ENCODE peak calls at places on chromosome 2, in seven cellular contexts. Z is activated CD8-positive, alpha-beta T cell treated with anti-CD3 and anti-CD28 coated beads for 36 hours; U is GM23338; P is tibial nerve; I is psoas muscle; L is sigmoid colon; X is A549. J is an unnamed sample.

GRCh38 chr2:113224647-113225046 is 50.9 kb downstream of the PSD4 start:
- DNase-seq in Z (no peak), U (no peak), P (no peak), I (no peak), L (no peak), X (no peak), J (no peak)

GRCh38 chr2:20444113-20444992 is 2.5 kb upstream of the RHOB start:
- DNase-seq in Z (no peak), U (peak), P (peak), I (no peak), L (peak), X (no peak), J (no peak)

GRCh38 chr2:233039217-233040173 is 7.0 kb downstream of the NEU2 start:
- DNase-seq in Z (no peak), U (no peak), P (no peak), I (no peak), L (peak), X (no peak), J (no peak)

GRCh38 chr2:239021651-239022436 is 174.0 kb downstream of the TWIST2 start:
- DNase-seq in Z (no peak), U (no peak), P (no peak), I (no peak), L (peak), X (no peak), J (no peak)

GRCh38 chr2:96549466-96549785 is 12.9 kb downstream of the ARID5A start:
- DNase-seq in Z (no peak), U (no peak), P (no peak), I (no peak), L (peak), X (no peak), J (no peak)

GRCh38 chr2:121088251-121089004 is 196.6 kb downstream of the TFCP2L1 start:
- DNase-seq in Z (no peak), U (no peak), P (peak), I (peak), L (no peak), X (no peak), J (no peak)

GRCh38 chr2:124699001-124699565 is 674.0 kb downstream of the CNTNAP5 start:
- DNase-seq in Z (no peak), U (no peak), P (no peak), I (no peak), L (no peak), X (no peak), J (no peak)

GRCh38 chr2:175935289-175936181 is 66.5 kb downstream of the LNPK start:
- DNase-seq in Z (no peak), U (no peak), P (no peak), I (no peak), L (no peak), X (no peak), J (no peak)

GRCh38 chr2:20398956-20399567 is 47.8 kb upstream of the RHOB start:
- DNase-seq in Z (no peak), U (no peak), P (no peak), I (no peak), L (peak), X (no peak), J (no peak)

GRCh38 chr2:39666489-39667141 is 898 bp downstream of the TMEM178A start:
- DNase-seq in Z (no peak), U (peak), P (no peak), I (no peak), L (no peak), X (peak), J (no peak)

GRCh38 chr2:129709956-129710598 is 269.4 kb upstream of the RAB6C start:
- DNase-seq in Z (no peak), U (no peak), P (no peak), I (no peak), L (no peak), X (no peak), J (no peak)

GRCh38 chr2:44655401-44655864 is 286.1 kb upstream of the SIX3 start:
- DNase-seq in Z (no peak), U (no peak), P (no peak), I (no peak), L (no peak), X (no peak), J (no peak)

GRCh38 chr2:202149155-202149762 is 76.2 kb downstream of the KIAA2012 start:
- DNase-seq in Z (no peak), U (peak), P (peak), I (peak), L (peak), X (no peak), J (no peak)

GRCh38 chr2:23757686-23758433 is 169.1 kb downstream of the ATAD2B start:
- DNase-seq in Z (no peak), U (no peak), P (no peak), I (no peak), L (no peak), X (peak), J (no peak)

GRCh38 chr2:132977812-132978529 is 308.0 kb upstream of the LYPD1 start:
- DNase-seq in Z (no peak), U (no peak), P (no peak), I (no peak), L (no peak), X (no peak), J (no peak)

GRCh38 chr2:219856602-219857001 is 229.2 kb downstream of the SLC4A3 start:
- DNase-seq in Z (no peak), U (no peak), P (no peak), I (no peak), L (no peak), X (no peak), J (no peak)

GRCh38 chr2:105634198-105634597 is 110.5 kb upstream of the NCK2 start:
- DNase-seq in Z (no peak), U (no peak), P (no peak), I (no peak), L (no peak), X (no peak), J (no peak)

GRCh38 chr2:239276813-239277193 is 124.0 kb downstream of the HDAC4 start:
- DNase-seq in Z (peak), U (no peak), P (no peak), I (no peak), L (no peak), X (no peak), J (no peak)

GRCh38 chr2:175366814-175367213 is 185.3 kb upstream of the ATP5MC3 start:
- DNase-seq in Z (peak), U (peak), P (peak), I (no peak), L (no peak), X (peak), J (no peak)

GRCh38 chr2:241372376-241372992 is 16.4 kb downstream of the FARP2 start:
- DNase-seq in Z (no peak), U (no peak), P (no peak), I (no peak), L (no peak), X (no peak), J (no peak)

GRCh38 chr2:181895788-181896187 is 4.3 kb downstream of the ITPRID2 start:
- DNase-seq in Z (no peak), U (no peak), P (no peak), I (no peak), L (no peak), X (no peak), J (no peak)

GRCh38 chr2:181891258-181891965 is at the start of gene ITPRID2:
- DNase-seq in Z (peak), U (peak), P (peak), I (peak), L (peak), X (peak), J (peak)

GRCh38 chr2:181894381-181894780 is 2.9 kb downstream of the ITPRID2 start:
- DNase-seq in Z (no peak), U (no peak), P (no peak), I (no peak), L (no peak), X (no peak), J (no peak)

GRCh38 chr2:181892795-181893435 is 1.4 kb downstream of the ITPRID2 start:
- DNase-seq in Z (no peak), U (no peak), P (no peak), I (no peak), L (no peak), X (peak), J (no peak)

GRCh38 chr2:181891966-181892794 is 650 bp downstream of the ITPRID2 start:
- DNase-seq in Z (peak), U (peak), P (peak), I (peak), L (peak), X (peak), J (peak)
- TF ChIP-seq CTCF in Z (peak), U (peak), P (no peak), I (peak), L (no peak), X (no peak), J (peak)

GRCh38 chr2:74532222-74532621 is 2.5 kb downstream of the HTRA2 start:
- DNase-seq in Z (no peak), U (no peak), P (no peak), I (no peak), L (no peak), X (peak), J (no peak)
- TF ChIP-seq CTCF in Z (no peak), U (no peak), P (peak), I (no peak), L (no peak), X (peak), J (peak)

DNA sequence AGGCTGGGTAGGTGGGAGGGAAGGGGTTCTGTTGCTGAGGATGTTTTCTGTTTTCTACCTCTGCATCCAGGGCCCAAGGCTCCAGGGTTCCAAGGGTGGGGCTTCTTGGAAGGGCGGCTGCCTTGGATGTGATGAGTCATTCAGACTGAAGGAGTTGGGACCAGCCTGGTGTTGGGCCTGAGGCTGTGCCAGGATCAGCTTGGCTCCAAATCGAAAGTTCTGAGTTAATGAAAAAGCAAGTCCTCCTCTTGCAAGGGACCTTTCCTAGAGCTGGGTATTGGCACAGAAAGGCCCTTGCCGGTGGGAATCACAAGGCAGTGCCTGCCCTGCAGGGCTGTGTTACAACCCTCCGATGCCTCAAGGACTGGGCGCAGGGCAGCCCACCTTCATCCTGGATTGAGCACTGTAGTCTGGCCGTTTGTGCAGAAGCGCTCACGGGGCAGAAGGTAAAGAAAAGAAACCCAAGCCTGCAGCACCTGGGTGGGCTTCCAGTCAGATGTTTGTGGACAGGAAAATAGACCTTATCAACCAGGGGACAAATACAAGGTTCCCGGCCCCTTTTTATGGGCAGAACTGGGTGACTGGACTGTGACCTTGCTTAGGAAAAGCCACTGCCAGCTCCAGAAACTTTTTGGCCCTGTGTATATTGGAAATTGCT is 52.5 kb upstream of the MCFD2 start:
- DNase-seq in Z (no peak), U (no peak), P (peak), I (peak), L (peak), X (peak), J (no peak)
- TF ChIP-seq CTCF in Z (no peak), U (no peak), P (no peak), I (no peak), L (no peak), X (no peak), J (no peak)

DNA sequence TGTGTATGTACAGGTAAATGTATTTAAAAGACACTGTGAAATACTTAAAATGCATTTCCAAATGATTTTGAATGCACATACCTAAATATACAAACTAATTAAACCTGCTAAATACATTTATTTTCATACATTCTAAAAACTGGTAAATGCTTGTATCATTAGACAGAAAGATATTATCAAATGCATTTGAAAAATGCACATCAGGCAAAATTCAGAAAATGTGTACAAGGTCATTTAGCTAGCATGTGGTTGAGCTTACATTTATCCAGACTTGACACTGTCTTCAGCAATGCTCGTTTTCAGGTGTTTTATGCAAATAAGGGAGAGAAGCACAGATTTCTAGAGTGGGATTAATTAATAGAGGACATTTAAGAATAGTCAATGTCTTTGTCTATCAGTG is 374.2 kb downstream of the SUCLG1 start:
- DNase-seq in Z (no peak), U (no peak), P (no peak), I (no peak), L (no peak), X (no peak), J (no peak)
- TF ChIP-seq CTCF in Z (no peak), U (no peak), P (no peak), I (no peak), L (no peak), X (no peak), J (no peak)

GRCh38 chr2:26246818-26247217 is 2.1 kb downstream of the HADHB start:
- DNase-seq in Z (peak), U (no peak), P (no peak), I (peak), L (no peak), X (no peak), J (no peak)

GRCh38 chr2:26243643-26244478 is 571 bp downstream of the HADHA start:
- DNase-seq in Z (peak), U (peak), P (peak), I (no peak), L (no peak), X (peak), J (no peak)

GRCh38 chr2:26245810-26246209 is 1.1 kb downstream of the HADHB start:
- DNase-seq in Z (peak), U (no peak), P (no peak), I (no peak), L (no peak), X (no peak), J (no peak)

GRCh38 chr2:26245231-26245732 is 543 bp downstream of the HADHB start:
- DNase-seq in Z (peak), U (peak), P (peak), I (no peak), L (peak), X (peak), J (peak)

DNA sequence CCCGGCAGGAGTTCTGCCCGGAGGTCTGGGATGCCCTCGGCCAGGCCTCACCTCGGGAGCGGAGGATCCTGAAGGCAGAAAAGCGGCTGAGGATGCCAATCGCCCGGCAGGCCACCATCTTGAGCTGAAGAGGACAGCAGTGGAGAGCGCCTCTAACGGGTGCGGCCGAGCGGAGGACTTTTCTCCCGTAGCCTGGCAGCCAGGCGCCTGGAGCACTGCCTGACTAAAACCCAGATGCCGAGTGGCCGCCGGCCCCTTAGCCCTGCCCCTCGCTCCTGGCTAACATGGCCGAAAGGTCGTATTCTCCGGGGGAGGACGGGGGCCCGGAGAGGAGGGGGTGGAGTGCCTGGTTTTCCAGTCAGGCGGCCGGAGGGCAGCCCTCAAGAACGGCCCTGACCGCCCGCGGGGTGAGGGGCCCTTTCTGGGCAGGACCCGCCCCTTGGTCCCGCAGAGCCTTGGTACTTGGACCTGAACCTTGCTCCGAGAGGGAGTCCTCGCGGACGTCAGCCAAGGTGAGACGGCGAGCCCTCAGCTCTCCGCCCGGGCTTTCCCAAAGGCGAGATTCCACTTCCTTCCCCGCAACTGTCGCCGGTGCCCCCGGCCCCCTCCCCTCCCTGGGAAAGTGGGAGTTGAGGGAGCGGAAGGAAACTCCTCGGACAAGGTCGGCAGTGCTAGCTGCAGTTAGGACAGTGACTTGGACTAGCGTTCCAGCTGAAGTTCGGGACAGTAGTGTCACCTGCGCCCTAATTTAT is at the start of the genes HADHA and HADHB:
- DNase-seq in Z (peak), U (peak), P (peak), I (peak), L (peak), X (peak), J (peak)
- TF ChIP-seq CTCF in Z (no peak), U (no peak), P (peak), I (no peak), L (peak), X (peak), J (no peak)

DNA sequence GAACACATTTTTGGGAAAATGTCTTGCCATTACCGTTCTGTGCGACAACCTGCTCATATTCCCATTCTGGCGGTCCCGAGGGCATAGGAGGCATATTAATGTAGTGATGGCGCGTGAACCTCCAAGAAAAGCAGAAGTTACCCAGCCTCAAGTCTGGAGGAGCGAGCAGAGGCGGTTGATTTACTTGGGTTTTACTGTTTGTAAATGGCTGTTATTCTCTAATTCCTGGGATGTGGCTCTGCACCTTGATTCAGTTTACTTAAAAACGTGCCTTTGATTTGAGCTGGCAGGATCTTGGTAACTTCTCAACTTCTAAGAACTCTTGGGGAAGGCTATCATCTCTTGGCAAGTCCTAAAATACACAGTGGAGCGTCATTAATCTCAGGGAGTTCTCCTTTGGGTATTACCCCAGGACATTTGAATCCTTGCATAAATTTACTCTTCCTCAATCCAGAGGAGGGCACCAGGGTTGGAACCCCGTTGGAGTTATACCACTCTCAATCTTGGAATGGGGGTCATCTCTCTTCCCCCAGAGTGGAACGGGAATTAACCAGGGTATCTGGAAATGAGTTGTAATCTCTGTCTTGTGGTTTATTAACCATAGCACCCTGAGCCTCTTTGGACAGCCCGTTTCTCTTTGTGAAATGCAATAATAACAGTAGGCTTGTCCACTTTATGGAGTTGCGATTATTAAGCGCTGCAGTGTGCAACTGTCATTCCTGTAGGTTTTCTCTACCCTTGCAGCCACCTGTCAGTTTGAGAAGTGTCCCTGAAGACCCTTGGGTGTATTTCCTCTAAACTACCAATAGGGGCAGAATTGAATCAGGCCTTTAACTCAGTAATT is 2.1 kb downstream of the HK2 start:
- DNase-seq in Z (no peak), U (peak), P (no peak), I (no peak), L (no peak), X (peak), J (no peak)
- TF ChIP-seq CTCF in Z (peak), U (peak), P (peak), I (peak), L (peak), X (peak), J (peak)

GRCh38 chr2:161004379-161004778 is 155.8 kb upstream of the TANK start:
- DNase-seq in Z (no peak), U (peak), P (no peak), I (no peak), L (no peak), X (peak), J (no peak)
- TF ChIP-seq CTCF in Z (peak), U (peak), P (no peak), I (peak), L (no peak), X (peak), J (no peak)